ENCODE peak calls at places on chromosomes 3 and 15, in four cellular contexts. Z, S, P and F are unnamed samples.

GRCh38 chr3:101851833-101852232 is 2.5 kb downstream of the NFKBIZ start:
- DNase-seq in Z (no peak), S (no peak), P (no peak), F (no peak)

GRCh38 chr15:38002883-38003477 is 68.5 kb downstream of the TMCO5A start:
- DNase-seq in Z (no peak), S (peak; percentile 31), P (peak; percentile 21), F (no peak)

GRCh38 chr3:13091898-13092620 is 18.8 kb upstream of the IQSEC1 start:
- DNase-seq in Z (peak; percentile 91), S (no peak), P (peak; percentile 60), F (peak; percentile 77)

GRCh38 chr3:32176989-32177701 is 61.3 kb upstream of the CMTM8 start:
- DNase-seq in Z (peak; percentile 85), S (no peak), P (peak; percentile 42), F (no peak)

GRCh38 chr15:34365073-34365825 is 1.7 kb downstream of the LPCAT4 start:
- DNase-seq in Z (peak; percentile 57), S (no peak), P (no peak), F (no peak)

GRCh38 chr3:157088506-157089454 is 71.2 kb downstream of the CCNL1 start:
- DNase-seq in Z (peak; percentile 96), S (peak; percentile 51), P (no peak), F (peak; percentile 88)

GRCh38 chr15:45790325-45790943 is 155.6 kb downstream of the SQOR start:
- DNase-seq in Z (no peak), S (no peak), P (peak; percentile 39), F (no peak)

GRCh38 chr15:67882487-67883227 is 42.8 kb upstream of the RNU6-1 start:
- DNase-seq in Z (no peak), S (no peak), P (no peak), F (no peak)

GRCh38 chr3:52246728-52247454 is 1.3 kb downstream of the PPM1M start:
- DNase-seq in Z (peak; percentile 68), S (no peak), P (no peak), F (no peak)

GRCh38 chr3:75737831-75738493 is 47.4 kb downstream of the ZNF717 start:
- DNase-seq in Z (no peak), S (no peak), P (no peak), F (no peak)

GRCh38 chr3:143970773-143971366 is 753 bp upstream of the DIPK2A start:
- DNase-seq in Z (peak; percentile 84), S (no peak), P (peak; percentile 66), F (peak; percentile 25)